ENCODE peak calls at places on chromosomes 5 and 9, in nine cellular contexts. W is AG04450; D is fibroblast of pulmonary artery; L is kidney epithelial cell; G is naive thymus-derived CD4-positive, alpha-beta T cell; T is fibroblast of lung; R is epithelial cell of esophagus; S is AG04449; N is fibroblast of the aortic adventitia. H is an unnamed sample.

GRCh38 chr5:156474251-156474650 is 147.3 kb downstream of the SGCD start:
- DNase-seq in N (peak; percentile 24), L (no peak), T (peak; percentile 89), D (peak; percentile 59), S (no peak), G (no peak), R (peak; percentile 60), W (no peak), H (no peak)

GRCh38 chr9:97615439-97616072 is 17.6 kb downstream of the TSTD2 start:
- DNase-seq in W (peak; percentile 32), G (peak; percentile 29), T (peak; percentile 68), N (peak; percentile 78), L (no peak), R (peak; percentile 69), D (peak; percentile 77), S (peak; percentile 5), H (peak; percentile 12)

GRCh38 chr9:128438343-128439109 is 17.3 kb upstream of the ODF2 start:
- DNase-seq in L (no peak), G (peak; percentile 40), D (peak; percentile 89), N (peak; percentile 84), W (peak; percentile 56), R (peak; percentile 70), S (no peak), T (peak; percentile 80), H (peak; percentile 78)

GRCh38 chr5:174623438-174624019 is 100.9 kb upstream of the MSX2 start:
- DNase-seq in N (no peak), D (no peak), L (no peak), S (no peak), R (no peak), G (no peak), W (no peak), T (no peak), H (no peak)

GRCh38 chr5:181043285-181044092 is 3.4 kb downstream of the BTNL9 start:
- DNase-seq in L (no peak), T (no peak), D (no peak), W (no peak), R (no peak), G (no peak), S (no peak), N (no peak), H (no peak)

GRCh38 chr5:29134418-29134817 is 2059.1 kb upstream of the CDH6 start:
- DNase-seq in G (no peak), L (no peak), N (no peak), D (no peak), T (no peak), W (no peak), S (no peak), R (no peak), H (no peak)

GRCh38 chr5:16889203-16889971 is 46.7 kb downstream of the MYO10 start:
- DNase-seq in T (peak; percentile 77), W (peak; percentile 59), L (no peak), N (peak; percentile 81), S (no peak), R (peak; percentile 23), D (peak; percentile 80), G (no peak), H (no peak)

GRCh38 chr5:96432245-96433065 is 593 bp downstream of the PCSK1 start:
- DNase-seq in S (no peak), R (no peak), W (no peak), D (no peak), L (no peak), G (no peak), N (no peak), T (no peak), H (peak; percentile 77)

GRCh38 chr9:88992556-88992955 is 1.3 kb downstream of the S1PR3 start:
- DNase-seq in T (peak; percentile 47), W (no peak), L (no peak), R (no peak), D (no peak), N (peak; percentile 39), S (no peak), G (no peak), H (no peak)

GRCh38 chr9:88991066-88992030 is at the start of gene S1PR3:
- DNase-seq in S (no peak), R (peak; percentile 43), G (no peak), T (peak; percentile 60), W (no peak), D (no peak), N (peak; percentile 32), L (no peak), H (peak; percentile 58)

GRCh38 chr9:88989961-88990570 is 1.2 kb upstream of the S1PR3 start:
- DNase-seq in S (no peak), D (no peak), N (no peak), W (no peak), T (no peak), R (no peak), L (no peak), G (no peak), H (no peak)

GRCh38 chr9:88988796-88989641 is 2.2 kb upstream of the S1PR3 start:
- DNase-seq in N (peak; percentile 63), D (peak; percentile 79), W (no peak), G (no peak), T (peak; percentile 55), R (peak; percentile 71), S (peak; percentile 34), L (peak; percentile 29), H (no peak)

DNA sequence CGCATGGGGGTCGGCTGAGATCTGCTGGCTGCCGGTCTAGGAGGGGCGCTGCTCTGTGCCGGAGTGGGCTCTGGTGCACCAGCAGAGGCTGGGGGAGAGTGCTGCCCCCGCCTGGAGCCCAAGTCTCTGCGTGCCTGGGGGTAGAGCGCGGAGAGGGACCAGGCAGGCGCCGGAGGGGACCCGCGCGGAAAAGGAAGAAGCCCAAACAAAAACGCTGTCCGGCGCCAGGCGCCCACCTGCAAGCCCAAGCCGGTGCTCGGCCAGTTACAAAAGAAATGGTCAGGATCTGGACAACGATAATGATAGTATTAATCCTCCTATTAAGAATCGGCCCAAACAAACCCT is 575 bp upstream of the S1PR3 start:
- DNase-seq in S (no peak), D (no peak), N (no peak), L (no peak), W (no peak), T (no peak), R (no peak), G (no peak), H (no peak)
- H3K4me3 ChIP-seq in S (peak overlapping the region; percentile 73), D (peak overlapping the region; percentile 89), N (peak overlapping the region; percentile 91), L (peak overlapping the region; percentile 71), W (peak overlapping the region; percentile 91), T (peak overlapping the region; percentile 39), R (no peak overlapping the region), G (no peak overlapping the region), H (peak overlapping the region; percentile 67)

DNA sequence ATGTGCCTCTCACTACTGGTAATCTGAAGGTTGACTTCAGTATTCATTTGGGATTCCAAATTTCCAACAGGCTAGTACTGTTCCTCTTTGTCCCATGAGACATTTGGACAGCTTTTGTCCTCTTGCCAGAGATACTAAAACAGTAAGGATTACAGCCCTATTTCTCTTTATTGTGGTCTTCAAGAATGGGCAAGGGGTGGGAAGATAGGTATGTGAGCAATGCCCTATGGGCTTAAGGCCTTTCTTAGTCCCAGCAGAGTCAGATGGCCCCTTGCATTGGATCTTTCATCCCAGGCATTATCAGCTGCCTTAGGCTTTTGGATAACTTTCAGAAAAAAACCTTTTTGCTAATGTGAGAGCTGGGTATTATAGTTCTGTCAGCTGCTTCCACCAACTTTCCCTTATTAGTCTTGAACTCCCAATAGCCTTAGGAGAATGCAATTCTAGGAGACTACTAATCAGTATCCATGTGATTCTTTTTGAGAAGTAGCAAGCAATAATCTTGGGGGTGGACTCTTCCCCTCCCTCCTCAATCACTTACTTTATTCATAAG is 361.1 kb upstream of the NUDT12 start:
- DNase-seq in D (no peak), S (no peak), N (no peak), W (no peak), R (no peak), L (no peak), G (no peak), T (no peak), H (no peak)
- H3K4me3 ChIP-seq in D (no peak overlapping the region), S (no peak overlapping the region), N (no peak overlapping the region), W (no peak overlapping the region), R (no peak overlapping the region), L (no peak overlapping the region), G (no peak overlapping the region), T (no peak overlapping the region), H (no peak overlapping the region)

GRCh38 chr9:22045423-22045822 is 36.3 kb upstream of the CDKN2B start:
- DNase-seq in L (no peak), N (no peak), R (no peak), S (no peak), G (no peak), W (no peak), D (no peak), T (no peak), H (no peak)

GRCh38 chr9:22049411-22049810 is 40.3 kb upstream of the CDKN2B start:
- DNase-seq in N (peak; percentile 59), D (peak; percentile 56), S (no peak), T (no peak), G (no peak), W (no peak), L (no peak), R (peak; percentile 52), H (no peak)

GRCh38 chr9:22046243-22046642 is 37.1 kb upstream of the CDKN2B start:
- DNase-seq in L (no peak), W (no peak), N (no peak), D (no peak), T (no peak), G (no peak), R (no peak), S (no peak), H (no peak)

GRCh38 chr9:22044583-22044982 is 35.5 kb upstream of the CDKN2B start:
- DNase-seq in R (peak; percentile 88), G (no peak), W (no peak), N (peak; percentile 90), T (peak; percentile 84), S (peak; percentile 19), D (peak; percentile 91), L (peak; percentile 69), H (no peak)

DNA sequence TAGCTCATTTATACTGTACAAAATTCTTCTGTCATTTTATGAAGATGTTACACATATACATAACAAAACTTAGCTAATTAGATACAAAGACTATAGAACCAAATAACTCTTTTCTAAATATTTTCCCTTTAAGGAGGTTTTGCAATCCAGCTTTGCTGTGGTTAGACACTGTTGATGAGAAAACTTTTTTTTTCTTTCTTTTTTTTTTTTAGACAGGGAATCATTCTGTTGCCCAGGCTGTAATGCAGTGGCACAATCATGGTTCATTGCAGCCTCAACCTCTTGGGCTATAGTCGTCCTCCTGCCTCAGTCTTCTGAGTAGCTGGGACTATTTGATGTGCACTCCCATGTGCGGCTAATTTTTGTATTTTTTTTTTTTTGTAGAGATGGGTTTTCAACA is 38.5 kb upstream of the CDKN2B start:
- DNase-seq in D (no peak), L (no peak), G (no peak), S (no peak), T (no peak), N (no peak), W (no peak), R (no peak), H (no peak)
- H3K4me3 ChIP-seq in D (no peak overlapping the region), L (no peak overlapping the region), G (no peak overlapping the region), S (no peak overlapping the region), T (no peak overlapping the region), N (no peak overlapping the region), W (no peak overlapping the region), R (no peak overlapping the region), H (no peak overlapping the region)

DNA sequence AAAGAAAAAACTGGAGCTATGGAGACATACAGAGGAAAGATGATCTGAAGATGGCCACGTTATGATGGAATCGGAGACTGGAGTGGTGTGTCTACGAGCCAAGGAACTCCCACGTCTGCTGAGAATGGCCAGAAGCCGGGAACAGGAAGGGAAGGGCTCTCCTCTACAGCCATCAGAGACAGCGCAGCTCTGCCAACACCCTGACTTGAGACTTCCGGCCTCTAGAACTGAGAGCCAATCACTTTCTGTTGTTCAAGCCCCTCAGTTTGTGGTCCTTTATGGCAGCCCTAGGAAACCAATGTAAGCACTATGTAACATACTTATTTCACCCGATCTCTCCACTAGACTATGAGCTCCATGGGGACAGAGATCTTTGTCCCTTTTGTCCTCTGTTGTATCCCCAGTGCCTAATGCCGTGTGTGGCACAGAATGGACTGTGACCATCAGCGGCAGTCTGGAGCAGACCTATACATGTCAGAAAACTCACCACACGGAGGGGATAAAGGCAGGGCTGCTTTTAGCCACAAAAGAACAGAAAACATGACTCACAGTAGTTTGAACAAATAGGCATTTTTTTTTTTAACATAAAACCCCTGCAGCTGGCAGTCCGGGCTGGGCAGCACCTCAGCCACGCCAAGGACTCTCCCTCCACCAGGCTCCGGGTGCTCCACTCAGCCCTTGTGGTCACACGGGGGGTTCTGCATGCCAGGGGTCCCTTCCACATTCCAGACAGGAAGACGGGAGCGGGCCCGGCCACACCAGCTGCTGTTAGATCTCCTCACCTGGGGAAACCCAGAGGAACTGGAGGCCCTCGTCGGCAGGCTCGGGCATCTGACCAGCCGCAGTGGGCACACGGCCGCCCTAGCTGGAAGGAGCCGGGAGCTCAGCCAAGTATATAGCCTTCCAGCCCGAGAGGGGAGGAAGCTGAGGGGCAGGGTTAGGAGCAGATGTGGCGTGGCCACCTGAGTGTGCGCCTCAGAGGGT is 16.1 kb upstream of the MXD3 start:
- DNase-seq in S (no peak), T (peak; percentile 51), D (peak; percentile 77), W (no peak), N (peak; percentile 77), G (no peak), R (no peak), L (peak; percentile 67), H (peak; percentile 91)
- H3K4me3 ChIP-seq in S (no peak overlapping the region), T (no peak overlapping the region), D (no peak overlapping the region), W (no peak overlapping the region), N (no peak overlapping the region), G (no peak overlapping the region), R (no peak overlapping the region), L (no peak overlapping the region), H (peak overlapping the region; percentile 18)